ENCODE peak calls at places on chromosomes 5 and 9, in eight cellular contexts. One of them, this sample, is unnamed.

GRCh38 chr9:106356924-106357323 is 506.0 kb upstream of the ZNF462 start:
- DNase-seq in left lung: no peak
- DNase-seq in left ventricle myocardium inferior: no peak
- DNase-seq in hepatocyte: no peak
- DNase-seq in Peyer's patch: no peak
- DNase-seq in tibial artery: no peak
- DNase-seq in body of pancreas: no peak
- DNase-seq in mammary epithelial cell: no peak
- DNase-seq in this sample: no peak

GRCh38 chr5:143653766-143654282 is 158.1 kb upstream of the HMHB1 start:
- DNase-seq in Peyer's patch: no peak
- DNase-seq in left lung: no peak
- DNase-seq in tibial artery: no peak
- DNase-seq in mammary epithelial cell: peak; percentile 30
- DNase-seq in body of pancreas: no peak
- DNase-seq in left ventricle myocardium inferior: no peak
- DNase-seq in hepatocyte: no peak
- DNase-seq in this sample: no peak

GRCh38 chr5:112016980-112017379 is 260.0 kb upstream of the NREP start:
- DNase-seq in left ventricle myocardium inferior: no peak
- DNase-seq in Peyer's patch: no peak
- DNase-seq in tibial artery: no peak
- DNase-seq in left lung: no peak
- DNase-seq in body of pancreas: no peak
- DNase-seq in hepatocyte: no peak
- DNase-seq in mammary epithelial cell: no peak
- DNase-seq in this sample: no peak

GRCh38 chr5:144697847-144698262 is 527.2 kb downstream of the KCTD16 start:
- DNase-seq in mammary epithelial cell: peak; percentile 97
- DNase-seq in hepatocyte: peak; percentile 5
- DNase-seq in left ventricle myocardium inferior: no peak
- DNase-seq in left lung: no peak
- DNase-seq in tibial artery: no peak
- DNase-seq in body of pancreas: no peak
- DNase-seq in Peyer's patch: no peak
- DNase-seq in this sample: no peak

GRCh38 chr5:137575847-137576246 is 76.7 kb upstream of the SPOCK1 start:
- DNase-seq in mammary epithelial cell: peak; percentile 68
- DNase-seq in hepatocyte: no peak
- DNase-seq in tibial artery: no peak
- DNase-seq in left lung: no peak
- DNase-seq in body of pancreas: no peak
- DNase-seq in left ventricle myocardium inferior: no peak
- DNase-seq in Peyer's patch: no peak
- DNase-seq in this sample: no peak

GRCh38 chr9:21919377-21920362 is 74.5 kb downstream of the CDKN2A start:
- DNase-seq in body of pancreas: no peak
- DNase-seq in tibial artery: no peak
- DNase-seq in left ventricle myocardium inferior: no peak
- DNase-seq in hepatocyte: no peak
- DNase-seq in left lung: no peak
- DNase-seq in mammary epithelial cell: peak; percentile 63
- DNase-seq in Peyer's patch: no peak
- DNase-seq in this sample: no peak

GRCh38 chr5:168661593-168662485 is 82.7 kb upstream of the PANK3 start:
- DNase-seq in hepatocyte: no peak
- DNase-seq in left lung: no peak
- DNase-seq in mammary epithelial cell: no peak
- DNase-seq in body of pancreas: no peak
- DNase-seq in Peyer's patch: no peak
- DNase-seq in left ventricle myocardium inferior: no peak
- DNase-seq in tibial artery: no peak
- DNase-seq in this sample: no peak

GRCh38 chr5:78060421-78060820 is 234.1 kb downstream of the AP3B1 start:
- DNase-seq in left lung: no peak
- DNase-seq in left ventricle myocardium inferior: no peak
- DNase-seq in hepatocyte: no peak
- DNase-seq in Peyer's patch: no peak
- DNase-seq in body of pancreas: no peak
- DNase-seq in mammary epithelial cell: no peak
- DNase-seq in tibial artery: no peak
- DNase-seq in this sample: no peak

GRCh38 chr9:32703635-32704034 is 68.2 kb upstream of the TAF1L start:
- DNase-seq in hepatocyte: no peak
- DNase-seq in Peyer's patch: no peak
- DNase-seq in mammary epithelial cell: no peak
- DNase-seq in left ventricle myocardium inferior: no peak
- DNase-seq in left lung: no peak
- DNase-seq in tibial artery: no peak
- DNase-seq in body of pancreas: no peak
- DNase-seq in this sample: no peak

GRCh38 chr9:107929439-107929838 is 439.9 kb upstream of the KLF4 start:
- DNase-seq in Peyer's patch: no peak
- DNase-seq in tibial artery: peak; percentile 80
- DNase-seq in mammary epithelial cell: peak; percentile 53
- DNase-seq in left ventricle myocardium inferior: peak; percentile 70
- DNase-seq in left lung: no peak
- DNase-seq in body of pancreas: peak; percentile 52
- DNase-seq in hepatocyte: peak; percentile 24
- DNase-seq in this sample: peak; percentile 46

GRCh38 chr5:7802855-7803254 is 48.1 kb downstream of the CFAP90 start:
- DNase-seq in mammary epithelial cell: peak; percentile 12
- DNase-seq in Peyer's patch: no peak
- DNase-seq in tibial artery: no peak
- DNase-seq in left lung: no peak
- DNase-seq in body of pancreas: no peak
- DNase-seq in hepatocyte: no peak
- DNase-seq in left ventricle myocardium inferior: no peak
- DNase-seq in this sample: no peak

GRCh38 chr9:129225815-129226214 is 47.8 kb upstream of the IER5L start:
- DNase-seq in left lung: peak; percentile 81
- DNase-seq in mammary epithelial cell: peak; percentile 67
- DNase-seq in body of pancreas: peak; percentile 36
- DNase-seq in hepatocyte: peak; percentile 86
- DNase-seq in Peyer's patch: peak; percentile 48
- DNase-seq in tibial artery: peak; percentile 74
- DNase-seq in left ventricle myocardium inferior: peak; percentile 83
- DNase-seq in this sample: peak; percentile 89

GRCh38 chr9:131578778-131579504 is 33.6 kb downstream of the PRRT1B start:
- DNase-seq in left ventricle myocardium inferior: no peak
- DNase-seq in tibial artery: no peak
- DNase-seq in hepatocyte: no peak
- DNase-seq in left lung: peak; percentile 80
- DNase-seq in Peyer's patch: peak; percentile 70
- DNase-seq in body of pancreas: no peak
- DNase-seq in mammary epithelial cell: no peak
- DNase-seq in this sample: no peak

GRCh38 chr5:134088291-134088690 is 26.2 kb upstream of the TCF7 start:
- DNase-seq in mammary epithelial cell: no peak
- DNase-seq in hepatocyte: no peak
- DNase-seq in left lung: no peak
- DNase-seq in Peyer's patch: no peak
- DNase-seq in tibial artery: no peak
- DNase-seq in left ventricle myocardium inferior: no peak
- DNase-seq in body of pancreas: no peak
- DNase-seq in this sample: no peak
- H3K4me1 ChIP-seq in mammary epithelial cell: peaks cover 14% of the 10 kb centered on the region
- H3K4me1 ChIP-seq in hepatocyte: no peaks in the 10 kb centered on the region
- H3K4me1 ChIP-seq in left lung: no peaks in the 10 kb centered on the region
- H3K4me1 ChIP-seq in Peyer's patch: no peaks in the 10 kb centered on the region
- H3K4me1 ChIP-seq in tibial artery: no peaks in the 10 kb centered on the region
- H3K4me1 ChIP-seq in left ventricle myocardium inferior: no peaks in the 10 kb centered on the region
- H3K4me1 ChIP-seq in body of pancreas: no peaks in the 10 kb centered on the region
- H3K4me1 ChIP-seq in this sample: no peaks in the 10 kb centered on the region

GRCh38 chr5:64973226-64973625 is 204.5 kb downstream of the CWC27 start:
- DNase-seq in hepatocyte: no peak
- DNase-seq in left ventricle myocardium inferior: no peak
- DNase-seq in Peyer's patch: no peak
- DNase-seq in mammary epithelial cell: no peak
- DNase-seq in tibial artery: no peak
- DNase-seq in body of pancreas: no peak
- DNase-seq in left lung: no peak
- DNase-seq in this sample: no peak

GRCh38 chr5:64972591-64972990 is 203.9 kb downstream of the CWC27 start:
- DNase-seq in left lung: no peak
- DNase-seq in mammary epithelial cell: peak; percentile 12
- DNase-seq in body of pancreas: no peak
- DNase-seq in left ventricle myocardium inferior: no peak
- DNase-seq in hepatocyte: no peak
- DNase-seq in Peyer's patch: no peak
- DNase-seq in tibial artery: no peak
- DNase-seq in this sample: no peak

GRCh38 chr5:64971990-64972389 is 203.3 kb downstream of the CWC27 start:
- DNase-seq in body of pancreas: no peak
- DNase-seq in mammary epithelial cell: no peak
- DNase-seq in Peyer's patch: no peak
- DNase-seq in left ventricle myocardium inferior: no peak
- DNase-seq in tibial artery: no peak
- DNase-seq in hepatocyte: no peak
- DNase-seq in left lung: no peak
- DNase-seq in this sample: no peak

GRCh38 chr5:64971538-64971937 is 202.8 kb downstream of the CWC27 start:
- DNase-seq in Peyer's patch: peak; percentile 18
- DNase-seq in left lung: no peak
- DNase-seq in tibial artery: no peak
- DNase-seq in mammary epithelial cell: no peak
- DNase-seq in hepatocyte: peak; percentile 6
- DNase-seq in body of pancreas: no peak
- DNase-seq in left ventricle myocardium inferior: no peak
- DNase-seq in this sample: no peak
- TF ChIP-seq CTCF in Peyer's patch: peak; percentile 11
- TF ChIP-seq CTCF in left lung: no peak
- TF ChIP-seq CTCF in tibial artery: no peak
- TF ChIP-seq CTCF in mammary epithelial cell: no peak
- TF ChIP-seq CTCF in hepatocyte: peak; percentile 27
- TF ChIP-seq CTCF in body of pancreas: no peak
- TF ChIP-seq CTCF in left ventricle myocardium inferior: peak; percentile 34
- TF ChIP-seq CTCF in this sample: peak; percentile 26

GRCh38 chr5:141518616-141519015 is 29.7 kb downstream of the PCDHGC5 start:
- DNase-seq in mammary epithelial cell: no peak
- DNase-seq in Peyer's patch: no peak
- DNase-seq in body of pancreas: no peak
- DNase-seq in left ventricle myocardium inferior: no peak
- DNase-seq in hepatocyte: no peak
- DNase-seq in left lung: no peak
- DNase-seq in tibial artery: no peak
- DNase-seq in this sample: no peak
- H3K4me1 ChIP-seq in mammary epithelial cell: peaks cover 75% of the 10 kb centered on the region
- H3K4me1 ChIP-seq in Peyer's patch: peaks cover 5% of the 10 kb centered on the region
- H3K4me1 ChIP-seq in body of pancreas: peaks cover 18% of the 10 kb centered on the region
- H3K4me1 ChIP-seq in left ventricle myocardium inferior: peaks cover 94% of the 10 kb centered on the region
- H3K4me1 ChIP-seq in hepatocyte: peaks cover 33% of the 10 kb centered on the region
- H3K4me1 ChIP-seq in left lung: peaks cover 95% of the 10 kb centered on the region
- H3K4me1 ChIP-seq in tibial artery: peaks cover 56% of the 10 kb centered on the region
- H3K4me1 ChIP-seq in this sample: peaks cover 78% of the 10 kb centered on the region

GRCh38 chr5:98749046-98749445 is 24.4 kb upstream of the RGMB start:
- DNase-seq in mammary epithelial cell: no peak
- DNase-seq in left ventricle myocardium inferior: no peak
- DNase-seq in Peyer's patch: no peak
- DNase-seq in tibial artery: no peak
- DNase-seq in left lung: no peak
- DNase-seq in hepatocyte: no peak
- DNase-seq in body of pancreas: no peak
- DNase-seq in this sample: no peak

GRCh38 chr5:98755406-98755805 is 18.1 kb upstream of the RGMB start:
- DNase-seq in left lung: no peak
- DNase-seq in tibial artery: no peak
- DNase-seq in hepatocyte: no peak
- DNase-seq in Peyer's patch: no peak
- DNase-seq in left ventricle myocardium inferior: no peak
- DNase-seq in body of pancreas: no peak
- DNase-seq in mammary epithelial cell: no peak
- DNase-seq in this sample: no peak

GRCh38 chr5:98753507-98753906 is 20.0 kb upstream of the RGMB start:
- DNase-seq in mammary epithelial cell: no peak
- DNase-seq in left lung: no peak
- DNase-seq in left ventricle myocardium inferior: no peak
- DNase-seq in hepatocyte: no peak
- DNase-seq in body of pancreas: no peak
- DNase-seq in tibial artery: no peak
- DNase-seq in Peyer's patch: no peak
- DNase-seq in this sample: no peak

DNA sequence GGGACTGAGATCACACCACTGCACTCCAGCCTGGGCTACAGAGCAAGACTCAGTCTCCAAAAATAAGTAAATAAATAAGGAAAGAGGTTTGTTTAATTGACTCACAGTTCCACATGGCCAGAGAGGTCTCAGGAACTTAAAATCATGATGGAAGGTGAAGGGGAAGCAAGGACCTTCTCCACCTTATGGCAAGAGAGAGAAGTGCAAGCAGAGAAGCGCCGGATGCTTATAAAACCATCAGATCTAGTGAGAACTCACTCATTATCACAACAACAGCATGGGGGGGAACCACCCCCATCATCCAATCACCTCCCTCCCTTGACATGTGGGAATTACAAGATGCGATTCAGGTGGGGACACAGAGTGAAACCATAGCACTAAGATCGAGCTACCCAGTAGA is 22.8 kb upstream of the RGMB start:
- DNase-seq in left ventricle myocardium inferior: no peak
- DNase-seq in body of pancreas: peak; percentile 12
- DNase-seq in mammary epithelial cell: peak; percentile 17
- DNase-seq in tibial artery: no peak
- DNase-seq in left lung: no peak
- DNase-seq in hepatocyte: peak; percentile 26
- DNase-seq in Peyer's patch: no peak
- DNase-seq in this sample: no peak
- TF ChIP-seq CTCF in left ventricle myocardium inferior: peak; percentile 15
- TF ChIP-seq CTCF in body of pancreas: peak; percentile 49
- TF ChIP-seq CTCF in mammary epithelial cell: peak; percentile 65
- TF ChIP-seq CTCF in tibial artery: no peak
- TF ChIP-seq CTCF in left lung: no peak
- TF ChIP-seq CTCF in hepatocyte: peak; percentile 40
- TF ChIP-seq CTCF in Peyer's patch: peak; percentile 18
- TF ChIP-seq CTCF in this sample: no peak

This sample was measured in heart left ventricle.